ENCODE peak calls at places on chromosomes 11 and 22, in eight cellular contexts. H, P, J, Y, R, G, Z and E are unnamed samples. For H3K36me3, the result is how much of the 10 kb centered on the place peaks cover.

GRCh38 chr11:18526521-18527296 is at the start of gene TSG101:
- DNase-seq in P (peak), R (peak), Z (peak), Y (peak), J (peak), G (peak), H (peak), E (peak)

GRCh38 chr11:10375280-10376048 is 70.6 kb downstream of the ADM start:
- DNase-seq in Y (no peak), R (no peak), J (no peak), G (no peak), H (no peak), Z (peak), P (no peak), E (no peak)

GRCh38 chr22:49632199-49633009 is 195.3 kb downstream of the BRD1 start:
- DNase-seq in Z (peak), Y (no peak), G (no peak), J (no peak), H (peak), P (peak), R (no peak), E (no peak)

GRCh38 chr11:100925935-100926334 is 203.7 kb downstream of the PGR start:
- DNase-seq in Z (no peak), G (no peak), P (no peak), J (no peak), H (no peak), R (no peak), Y (no peak), E (no peak)

GRCh38 chr11:61828629-61829407 is 718 bp downstream of the FADS2 start:
- DNase-seq in R (peak), H (peak), Y (no peak), G (peak), J (no peak), P (no peak), Z (peak), E (no peak)

GRCh38 chr11:131095501-131096185 is 179.4 kb upstream of the SNX19 start:
- DNase-seq in R (no peak), Z (no peak), H (no peak), J (no peak), G (no peak), Y (no peak), P (no peak), E (no peak)

GRCh38 chr11:119196833-119197483 is 9.2 kb upstream of the CBL start:
- DNase-seq in R (peak), Z (peak), P (peak), H (no peak), J (peak), G (no peak), Y (peak), E (peak)

GRCh38 chr11:2752923-2753322 is 53.1 kb upstream of the KCNQ1OT1 start:
- DNase-seq in R (peak), P (peak), J (no peak), G (no peak), Y (no peak), Z (no peak), H (peak), E (no peak)

GRCh38 chr11:697811-698311 is 2.2 kb downstream of the TMEM80 start:
- DNase-seq in H (no peak), Z (no peak), P (no peak), J (no peak), R (no peak), G (no peak), Y (no peak), E (no peak)

GRCh38 chr11:134144744-134145143 is 75.9 kb downstream of the JAM3 start:
- DNase-seq in P (no peak), G (no peak), Y (no peak), J (no peak), H (no peak), Z (no peak), R (no peak), E (no peak)

GRCh38 chr11:120522021-120522420 is 10.5 kb downstream of the GRIK4 start:
- DNase-seq in H (no peak), R (no peak), G (no peak), P (no peak), J (no peak), Z (no peak), Y (no peak), E (no peak)

GRCh38 chr11:128595221-128595620 is 7.9 kb upstream of the ETS1 start:
- DNase-seq in R (no peak), P (no peak), H (no peak), J (no peak), Y (no peak), Z (no peak), G (no peak), E (no peak)

GRCh38 chr11:132427611-132428010 is 1057.2 kb downstream of the NTM start:
- DNase-seq in J (no peak), P (no peak), Y (no peak), G (no peak), R (no peak), H (no peak), Z (no peak), E (no peak)

GRCh38 chr11:57407941-57408475 is 17.6 kb upstream of the PRG2 start:
- DNase-seq in G (no peak), Y (no peak), H (no peak), Z (no peak), R (no peak), P (no peak), J (no peak), E (no peak)

GRCh38 chr11:75850787-75851186 is 35.8 kb downstream of the UVRAG start:
- DNase-seq in G (no peak), P (no peak), H (no peak), Y (no peak), R (no peak), J (no peak), Z (no peak), E (no peak)

GRCh38 chr11:27904358-27905055 is 203.4 kb downstream of the KIF18A start:
- DNase-seq in J (no peak), R (no peak), G (no peak), P (no peak), H (no peak), Y (no peak), Z (no peak), E (no peak)

DNA sequence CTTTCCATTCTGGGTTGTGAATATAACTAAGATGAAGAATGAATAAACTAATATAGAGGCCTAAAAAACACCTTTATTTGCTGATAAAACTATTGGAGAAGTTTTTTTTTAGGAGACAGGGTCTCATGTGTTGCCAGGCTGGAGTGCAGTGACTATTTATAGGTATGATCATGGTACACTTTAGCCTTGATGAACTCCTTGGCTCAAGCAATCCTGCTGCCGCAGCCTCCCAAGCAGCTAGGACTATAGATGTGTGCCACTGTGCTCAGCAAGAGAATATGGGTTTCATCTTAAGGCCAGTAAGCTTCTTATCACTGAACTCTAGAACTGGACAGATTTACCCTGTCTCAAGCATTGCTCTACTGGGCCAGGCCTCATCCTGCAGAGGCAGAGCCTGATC is 26.6 kb downstream of the CCDC90B start:
- DNase-seq in R (no peak), Z (no peak), Y (no peak), P (no peak), H (no peak), G (no peak), J (no peak), E (no peak)
- H3K36me3 ChIP-seq in R (under half), Z (under half), Y (under half), P (under half), H (under half), G (under half), J (half or more), E (under half)

DNA sequence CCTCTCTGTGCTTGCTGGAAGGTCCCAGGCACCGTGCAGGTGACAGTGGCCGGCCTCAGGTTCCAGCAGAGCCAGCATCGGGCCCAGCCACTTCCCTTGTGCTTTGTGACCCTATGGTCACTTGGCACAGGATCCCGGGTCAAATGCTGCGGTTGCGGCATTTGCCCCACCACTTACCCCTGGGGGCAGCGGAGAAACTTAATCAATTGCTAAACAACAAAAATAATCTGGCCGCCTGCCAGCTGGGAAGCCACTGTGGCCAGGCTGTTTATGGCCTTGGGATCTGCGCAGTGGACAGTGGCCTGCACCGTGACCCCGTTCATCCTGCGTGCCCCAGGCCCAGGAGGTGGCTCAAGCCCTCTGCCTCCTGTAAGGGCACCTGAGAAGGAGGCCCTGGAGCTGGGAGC is 65.0 kb downstream of the LRP5 start:
- DNase-seq in R (no peak), G (no peak), Z (no peak), Y (no peak), J (no peak), P (no peak), H (no peak), E (no peak)
- H3K36me3 ChIP-seq in R (under half), G (under half), Z (under half), Y (under half), J (under half), P (under half), H (under half), E (under half)

DNA sequence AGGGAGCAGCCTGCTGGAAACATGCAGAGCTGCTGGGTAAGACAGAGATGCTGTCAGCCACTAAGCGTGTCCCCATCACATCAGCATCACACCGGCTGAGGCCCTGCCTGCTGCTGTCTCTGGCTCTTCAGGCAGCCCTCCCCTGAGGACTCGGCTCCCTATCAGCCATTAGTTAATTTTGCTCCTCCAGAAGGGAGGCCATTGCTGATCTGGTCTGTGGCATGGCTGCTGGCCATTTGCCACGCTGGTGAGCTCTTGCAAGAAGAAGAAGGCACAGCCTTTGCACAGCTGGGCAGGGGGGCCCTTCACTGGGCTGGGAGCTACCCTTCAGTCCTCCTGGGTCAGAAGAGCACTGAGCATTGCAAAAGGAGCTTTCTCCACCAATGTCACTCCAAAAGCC is 131.2 kb upstream of the PARVA start:
- DNase-seq in H (peak), R (no peak), Y (no peak), J (no peak), Z (no peak), P (no peak), G (no peak), E (no peak)
- H3K36me3 ChIP-seq in H (under half), R (half or more), Y (under half), J (half or more), Z (under half), P (under half), G (under half), E (half or more)

GRCh38 chr11:44199298-44199697 is 103.8 kb downstream of the EXT2 start:
- DNase-seq in Y (no peak), P (no peak), H (no peak), Z (no peak), G (no peak), J (no peak), R (no peak), E (no peak)
- H3K36me3 ChIP-seq in Y (under half), P (under half), H (under half), Z (under half), G (under half), J (under half), R (under half), E (under half)

DNA sequence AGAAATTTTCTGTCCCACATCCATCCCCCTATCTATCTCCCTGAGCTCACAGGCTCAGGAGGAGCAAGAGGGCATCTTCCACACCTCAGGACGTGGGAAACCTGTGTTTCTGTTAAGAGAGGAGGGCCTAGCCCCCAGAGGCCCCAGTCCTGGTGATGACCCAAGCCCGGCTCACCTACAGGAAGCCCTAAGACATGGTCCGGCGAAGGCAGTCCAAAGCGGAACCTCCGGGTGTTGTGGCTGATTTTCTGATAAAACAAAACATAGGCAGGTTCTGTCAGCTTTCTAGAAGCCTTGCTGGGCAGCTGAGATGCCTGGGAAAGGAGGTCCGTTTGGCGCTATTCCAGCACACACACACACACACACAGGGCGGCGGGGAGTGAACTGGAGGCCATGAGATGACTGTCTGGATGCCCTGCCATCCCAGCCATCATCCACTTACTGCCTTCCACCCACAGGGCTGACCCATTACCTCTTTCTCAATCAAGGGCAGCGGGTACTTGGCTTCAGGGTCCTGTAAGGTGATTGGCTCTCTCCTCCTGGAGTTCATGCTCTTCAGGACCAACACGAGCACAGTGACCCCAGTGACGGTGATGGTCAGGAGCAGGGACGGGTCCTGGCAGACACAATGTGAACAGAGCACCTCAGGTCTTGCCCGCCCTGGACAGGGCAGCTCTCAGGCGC is 882 bp downstream of the CYB5R2 start:
- DNase-seq in Z (no peak), H (no peak), Y (no peak), P (no peak), G (no peak), R (no peak), J (no peak), E (no peak)
- H3K36me3 ChIP-seq in Z (under half), H (under half), Y (under half), P (under half), G (under half), R (under half), J (under half), E (under half)

GRCh38 chr22:46102752-46103151 is 47.6 kb upstream of the PPARA start:
- DNase-seq in Y (no peak), H (no peak), R (no peak), G (no peak), J (no peak), Z (peak), P (no peak), E (no peak)

GRCh38 chr22:46102159-46102558 is 48.2 kb upstream of the PPARA start:
- DNase-seq in P (no peak), Y (no peak), G (no peak), R (no peak), H (no peak), Z (no peak), J (no peak), E (no peak)

GRCh38 chr22:46104170-46104880 is 46.0 kb upstream of the PPARA start:
- DNase-seq in P (no peak), H (peak), Y (no peak), R (no peak), Z (no peak), G (no peak), J (no peak), E (no peak)

GRCh38 chr22:46103664-46104063 is 46.7 kb upstream of the PPARA start:
- DNase-seq in Y (no peak), P (no peak), R (no peak), H (no peak), G (no peak), Z (no peak), J (no peak), E (no peak)

GRCh38 chr22:46103181-46103580 is 47.1 kb upstream of the PPARA start:
- DNase-seq in Z (no peak), Y (no peak), J (no peak), H (no peak), G (no peak), P (no peak), R (no peak), E (no peak)
- H3K36me3 ChIP-seq in Z (under half), Y (under half), J (under half), H (under half), G (under half), P (under half), R (half or more), E (half or more)